ENCODE peak calls at places on chromosome 10, in seven cellular contexts. D is glutamatergic neuron; L is RCC 7860; Y is left ventricle myocardium superior; E is non-pigmented ciliary epithelial cell; M is iris pigment epithelial cell; H is stimulated activated CD8-positive, alpha-beta memory T cell treated with anti-CD3 and anti-CD28 coated beads, Interleukin-15, amount 100 ng/mL, for 24 hours. G is an unnamed sample.

GRCh38 chr10:46539596-46540411 is 16.7 kb downstream of the GPRIN2 start:
- DNase-seq in D (peak; percentile 4), M (peak; percentile 90), L (peak; percentile 100), H (no peak), Y (peak; percentile 18), E (peak; percentile 77), G (no peak)

GRCh38 chr10:69629519-69629896 is 539 bp upstream of the FAM241B start:
- DNase-seq in M (no peak), D (no peak), H (no peak), Y (no peak), E (no peak), L (no peak), G (no peak)

GRCh38 chr10:29007748-29008610 is 280.9 kb upstream of the LYZL1 start:
- DNase-seq in H (no peak), E (no peak), L (no peak), M (no peak), Y (peak; percentile 38), D (no peak), G (no peak)

GRCh38 chr10:69409968-69410367 is 6.8 kb downstream of the TACR2 start:
- DNase-seq in Y (peak; percentile 37), L (no peak), M (no peak), D (no peak), H (no peak), E (no peak), G (peak; percentile 49)

GRCh38 chr10:124091646-124092269 is 1.6 kb downstream of the CHST15 start:
- DNase-seq in Y (peak; percentile 50), D (peak; percentile 42), H (no peak), E (no peak), L (no peak), M (peak; percentile 20), G (peak; percentile 35)

GRCh38 chr10:62264126-62264525 is 4.5 kb downstream of the RTKN2 start:
- DNase-seq in H (no peak), D (no peak), E (no peak), L (no peak), M (no peak), Y (no peak), G (no peak)

GRCh38 chr10:72694476-72695369 is 2.8 kb downstream of the MCU start:
- DNase-seq in D (no peak), Y (no peak), H (no peak), M (no peak), L (no peak), E (no peak), G (peak; percentile 68)

GRCh38 chr10:4590807-4591206 is 235.2 kb upstream of the AKR1E2 start:
- DNase-seq in L (no peak), M (peak; percentile 6), D (no peak), E (no peak), Y (no peak), H (no peak), G (no peak)

GRCh38 chr10:59944339-59944935 is 38.1 kb upstream of the CCDC6 start:
- DNase-seq in Y (no peak), H (no peak), E (no peak), M (no peak), L (no peak), D (no peak), G (no peak)

GRCh38 chr10:78042752-78043104 is 9.1 kb downstream of the RPS24 start:
- DNase-seq in H (no peak), E (no peak), L (no peak), Y (no peak), D (no peak), M (no peak), G (no peak)

GRCh38 chr10:2037246-2037645 is 299.9 kb upstream of the ADARB2 start:
- DNase-seq in H (no peak), M (no peak), D (no peak), E (no peak), L (no peak), Y (no peak), G (no peak)

GRCh38 chr10:46031648-46032532 is 1.5 kb upstream of the NCOA4 start:
- DNase-seq in M (no peak), Y (no peak), H (no peak), D (no peak), L (no peak), E (no peak), G (no peak)

GRCh38 chr10:46237815-46238510 is 48.8 kb upstream of the ANTXRL start:
- DNase-seq in Y (no peak), D (no peak), M (no peak), L (no peak), E (no peak), H (no peak), G (no peak)

GRCh38 chr10:33186150-33186549 is 148.3 kb downstream of the NRP1 start:
- DNase-seq in H (no peak), M (no peak), Y (no peak), L (no peak), D (no peak), E (no peak), G (no peak)

GRCh38 chr10:89846276-89846630 is 144.9 kb downstream of the KIF20B start:
- DNase-seq in Y (no peak), H (no peak), L (no peak), D (no peak), M (no peak), E (no peak), G (no peak)

GRCh38 chr10:60390224-60390626 is 550 bp upstream of the ANK3 start:
- DNase-seq in E (no peak), D (no peak), H (no peak), Y (no peak), L (no peak), M (peak; percentile 77), G (no peak)

GRCh38 chr10:118506835-118507234 is 88.6 kb downstream of the PRLHR start:
- DNase-seq in H (no peak), Y (no peak), E (no peak), M (no peak), D (no peak), L (no peak), G (no peak)

GRCh38 chr10:14560794-14561765 is 213.6 kb downstream of the FAM107B start:
- DNase-seq in M (no peak), E (no peak), H (no peak), Y (no peak), D (no peak), L (no peak), G (no peak)

GRCh38 chr10:60943372-60944158 is 420 bp downstream of the RHOBTB1 start:
- DNase-seq in M (peak; percentile 62), H (no peak), E (no peak), L (peak; percentile 48), Y (peak; percentile 83), D (peak; percentile 88), G (peak; percentile 55)

GRCh38 chr10:116211682-116212081 is 61.3 kb downstream of the GFRA1 start:
- DNase-seq in Y (no peak), D (no peak), M (peak; percentile 99), L (peak; percentile 59), H (no peak), E (peak; percentile 76), G (peak; percentile 6)

GRCh38 chr10:130301026-130301892 is 165.1 kb downstream of the GLRX3 start:
- DNase-seq in Y (peak; percentile 87), E (no peak), L (no peak), H (peak; percentile 44), D (no peak), M (no peak), G (peak; percentile 52)

GRCh38 chr10:5818894-5819293 is 5.7 kb upstream of the GDI2 start:
- DNase-seq in H (no peak), M (no peak), Y (no peak), L (no peak), D (no peak), E (no peak), G (no peak)

GRCh38 chr10:113337142-113337541 is 215.7 kb upstream of the HABP2 start:
- DNase-seq in H (no peak), L (no peak), E (no peak), M (no peak), Y (no peak), D (no peak), G (peak; percentile 30)

GRCh38 chr10:98438715-98439114 is 8.0 kb downstream of the HPS1 start:
- DNase-seq in M (no peak), L (no peak), H (no peak), D (no peak), E (no peak), Y (no peak), G (no peak)

GRCh38 chr10:120971671-120972070 is 120.5 kb downstream of the WDR11 start:
- DNase-seq in E (no peak), H (no peak), D (no peak), M (no peak), Y (no peak), L (no peak), G (no peak)

GRCh38 chr10:43960981-43961380 is 312.3 kb upstream of the ZNF32 start:
- DNase-seq in D (no peak), L (no peak), H (no peak), E (no peak), Y (no peak), M (no peak), G (no peak)

GRCh38 chr10:75358835-75359421 is 42.6 kb downstream of the ZNF503 start:
- DNase-seq in M (peak; percentile 67), E (peak; percentile 22), Y (no peak), D (no peak), H (no peak), L (peak; percentile 84), G (peak; percentile 82)

GRCh38 chr10:73529089-73529832 is 33.4 kb upstream of the PPP3CB start:
- DNase-seq in E (no peak), D (peak; percentile 16), Y (no peak), M (peak; percentile 75), H (no peak), L (peak; percentile 79), G (peak; percentile 74)

GRCh38 chr10:102665904-102666509 is 21.7 kb downstream of the TRIM8 start:
- DNase-seq in D (no peak), H (no peak), E (no peak), M (no peak), Y (no peak), L (peak; percentile 77), G (no peak)

GRCh38 chr10:15141136-15142067 is 27.1 kb downstream of the NMT2 start:
- DNase-seq in M (no peak), E (no peak), Y (no peak), H (no peak), D (no peak), L (no peak), G (no peak)

GRCh38 chr10:97058521-97058920 is 127.2 kb downstream of the SLIT1 start:
- DNase-seq in L (no peak), H (no peak), D (no peak), E (no peak), Y (peak; percentile 44), M (no peak), G (no peak)

GRCh38 chr10:77641788-77642397 is 4.3 kb upstream of the KCNMA1 start:
- DNase-seq in E (peak; percentile 42), D (peak; percentile 43), H (no peak), L (peak; percentile 70), Y (no peak), M (peak; percentile 73), G (peak; percentile 67)